ENCODE peak calls at places on chromosome 21, in nine cellular contexts. One of them, this sample, is unnamed.

GRCh38 chr21:37587635-37588177 is 221.1 kb downstream of the DYRK1A start:
- DNase-seq in mucosa of descending colon: no peak
- DNase-seq in endothelial cell: no peak
- DNase-seq in tibial nerve: no peak
- DNase-seq in endodermal cell: peak
- DNase-seq in cardiac muscle cell: no peak
- DNase-seq in hepatocyte: no peak
- DNase-seq in IMR-90: no peak
- DNase-seq in fibroblast of the aortic adventitia: no peak
- DNase-seq in this sample: no peak

GRCh38 chr21:41119901-41120300 is 48.1 kb upstream of the BACE2 start:
- DNase-seq in mucosa of descending colon: no peak
- DNase-seq in endothelial cell: no peak
- DNase-seq in tibial nerve: no peak
- DNase-seq in endodermal cell: no peak
- DNase-seq in cardiac muscle cell: no peak
- DNase-seq in hepatocyte: no peak
- DNase-seq in IMR-90: no peak
- DNase-seq in fibroblast of the aortic adventitia: no peak
- DNase-seq in this sample: no peak

GRCh38 chr21:37557261-37557950 is 190.8 kb downstream of the DYRK1A start:
- DNase-seq in mucosa of descending colon: no peak
- DNase-seq in endothelial cell: no peak
- DNase-seq in tibial nerve: no peak
- DNase-seq in endodermal cell: no peak
- DNase-seq in cardiac muscle cell: no peak
- DNase-seq in hepatocyte: no peak
- DNase-seq in IMR-90: no peak
- DNase-seq in fibroblast of the aortic adventitia: no peak
- DNase-seq in this sample: no peak

GRCh38 chr21:26127918-26128317 is 42.7 kb downstream of the APP start:
- DNase-seq in mucosa of descending colon: no peak
- DNase-seq in endothelial cell: no peak
- DNase-seq in tibial nerve: no peak
- DNase-seq in endodermal cell: no peak
- DNase-seq in cardiac muscle cell: no peak
- DNase-seq in hepatocyte: no peak
- DNase-seq in IMR-90: peak
- DNase-seq in fibroblast of the aortic adventitia: peak
- DNase-seq in this sample: peak

GRCh38 chr21:37463083-37463780 is 96.7 kb downstream of the DYRK1A start:
- DNase-seq in mucosa of descending colon: peak
- DNase-seq in endothelial cell: no peak
- DNase-seq in tibial nerve: no peak
- DNase-seq in endodermal cell: peak
- DNase-seq in cardiac muscle cell: no peak
- DNase-seq in hepatocyte: peak
- DNase-seq in IMR-90: peak
- DNase-seq in fibroblast of the aortic adventitia: peak
- DNase-seq in this sample: peak

GRCh38 chr21:40706806-40707205 is 140.2 kb downstream of the DSCAM start:
- DNase-seq in mucosa of descending colon: no peak
- DNase-seq in endothelial cell: no peak
- DNase-seq in tibial nerve: no peak
- DNase-seq in endodermal cell: no peak
- DNase-seq in cardiac muscle cell: no peak
- DNase-seq in hepatocyte: no peak
- DNase-seq in IMR-90: no peak
- DNase-seq in fibroblast of the aortic adventitia: no peak
- DNase-seq in this sample: no peak

GRCh38 chr21:28283652-28284490 is 708.8 kb downstream of the LTN1 start:
- DNase-seq in mucosa of descending colon: no peak
- DNase-seq in endothelial cell: no peak
- DNase-seq in tibial nerve: no peak
- DNase-seq in endodermal cell: no peak
- DNase-seq in cardiac muscle cell: peak
- DNase-seq in hepatocyte: peak
- DNase-seq in IMR-90: peak
- DNase-seq in fibroblast of the aortic adventitia: peak
- DNase-seq in this sample: peak

GRCh38 chr21:37383066-37383465 is 16.5 kb downstream of the DYRK1A start:
- DNase-seq in mucosa of descending colon: no peak
- DNase-seq in endothelial cell: no peak
- DNase-seq in tibial nerve: no peak
- DNase-seq in endodermal cell: no peak
- DNase-seq in cardiac muscle cell: no peak
- DNase-seq in hepatocyte: no peak
- DNase-seq in IMR-90: no peak
- DNase-seq in fibroblast of the aortic adventitia: peak
- DNase-seq in this sample: peak

GRCh38 chr21:29875873-29876272 is 63.9 kb downstream of the GRIK1 start:
- DNase-seq in mucosa of descending colon: no peak
- DNase-seq in endothelial cell: no peak
- DNase-seq in tibial nerve: no peak
- DNase-seq in endodermal cell: no peak
- DNase-seq in cardiac muscle cell: no peak
- DNase-seq in hepatocyte: no peak
- DNase-seq in IMR-90: no peak
- DNase-seq in fibroblast of the aortic adventitia: no peak
- DNase-seq in this sample: no peak

GRCh38 chr21:14589855-14590563 is 43.9 kb upstream of the SAMSN1 start:
- DNase-seq in mucosa of descending colon: no peak
- DNase-seq in endothelial cell: no peak
- DNase-seq in tibial nerve: no peak
- DNase-seq in endodermal cell: no peak
- DNase-seq in cardiac muscle cell: no peak
- DNase-seq in hepatocyte: no peak
- DNase-seq in IMR-90: no peak
- DNase-seq in fibroblast of the aortic adventitia: no peak
- DNase-seq in this sample: no peak

GRCh38 chr21:27219068-27219467 is 252.2 kb upstream of the ADAMTS5 start:
- DNase-seq in mucosa of descending colon: no peak
- DNase-seq in endothelial cell: no peak
- DNase-seq in tibial nerve: no peak
- DNase-seq in endodermal cell: no peak
- DNase-seq in cardiac muscle cell: no peak
- DNase-seq in hepatocyte: no peak
- DNase-seq in IMR-90: peak
- DNase-seq in fibroblast of the aortic adventitia: peak
- DNase-seq in this sample: peak

GRCh38 chr21:35575280-35575915 is 484.9 kb downstream of the SETD4 start:
- DNase-seq in mucosa of descending colon: no peak
- DNase-seq in endothelial cell: no peak
- DNase-seq in tibial nerve: no peak
- DNase-seq in endodermal cell: no peak
- DNase-seq in cardiac muscle cell: no peak
- DNase-seq in hepatocyte: no peak
- DNase-seq in IMR-90: peak
- DNase-seq in fibroblast of the aortic adventitia: peak
- DNase-seq in this sample: peak

GRCh38 chr21:27572681-27573080 is 605.8 kb upstream of the ADAMTS5 start:
- DNase-seq in mucosa of descending colon: no peak
- DNase-seq in endothelial cell: no peak
- DNase-seq in tibial nerve: no peak
- DNase-seq in endodermal cell: no peak
- DNase-seq in cardiac muscle cell: no peak
- DNase-seq in hepatocyte: no peak
- DNase-seq in IMR-90: peak
- DNase-seq in fibroblast of the aortic adventitia: peak
- DNase-seq in this sample: peak

GRCh38 chr21:35479529-35479928 is 430.4 kb upstream of the RUNX1 start:
- DNase-seq in mucosa of descending colon: no peak
- DNase-seq in endothelial cell: no peak
- DNase-seq in tibial nerve: no peak
- DNase-seq in endodermal cell: no peak
- DNase-seq in cardiac muscle cell: no peak
- DNase-seq in hepatocyte: no peak
- DNase-seq in IMR-90: no peak
- DNase-seq in fibroblast of the aortic adventitia: no peak
- DNase-seq in this sample: no peak

DNA sequence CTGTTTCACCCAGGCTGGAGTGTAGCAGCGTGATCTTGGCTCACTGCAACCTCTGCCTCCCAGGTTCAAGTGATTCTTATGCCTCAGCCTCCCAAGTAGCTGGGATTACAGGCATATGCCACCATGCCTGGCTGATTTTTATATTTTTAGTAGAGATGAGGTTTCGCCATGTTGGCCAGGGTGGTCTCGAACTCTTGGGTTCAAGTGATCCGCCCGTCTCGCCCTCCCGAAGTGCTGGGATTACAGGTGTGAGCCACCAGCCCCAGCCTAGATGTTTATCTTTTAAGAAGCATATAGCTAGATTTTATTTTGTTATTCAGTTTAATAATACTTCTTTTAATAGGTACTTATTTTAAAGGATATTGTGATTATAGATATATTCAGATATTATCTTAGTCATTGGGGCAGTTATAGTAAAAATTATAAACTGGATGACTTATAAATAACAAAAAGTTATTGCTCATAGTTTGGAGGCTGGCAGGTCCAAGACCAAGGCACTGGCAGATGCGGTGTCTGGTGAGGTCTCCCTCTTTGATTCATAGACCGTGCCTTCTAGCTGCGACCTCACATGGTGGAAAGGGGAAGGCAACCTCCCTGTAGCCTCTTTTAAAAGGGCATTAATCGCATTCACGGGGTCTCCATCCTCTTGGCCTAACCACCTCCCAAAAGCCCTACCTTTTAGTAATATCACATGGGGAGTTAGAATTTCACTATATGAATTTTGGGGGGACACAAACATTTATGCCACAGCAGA is 3.1 kb upstream of the KCNE2 start:
- DNase-seq in mucosa of descending colon: no peak
- DNase-seq in endothelial cell: no peak
- DNase-seq in tibial nerve: no peak
- DNase-seq in endodermal cell: peak
- DNase-seq in cardiac muscle cell: no peak
- DNase-seq in hepatocyte: no peak
- DNase-seq in IMR-90: no peak
- DNase-seq in fibroblast of the aortic adventitia: no peak
- DNase-seq in this sample: no peak
- TF ChIP-seq CTCF in mucosa of descending colon: no peak
- TF ChIP-seq CTCF in endothelial cell: no peak
- TF ChIP-seq CTCF in tibial nerve: no peak
- TF ChIP-seq CTCF in endodermal cell: no peak
- TF ChIP-seq CTCF in cardiac muscle cell: no peak
- TF ChIP-seq CTCF in hepatocyte: no peak
- TF ChIP-seq CTCF in IMR-90: no peak
- TF ChIP-seq CTCF in fibroblast of the aortic adventitia: no peak
- TF ChIP-seq CTCF in this sample: no peak

GRCh38 chr21:45318556-45319341 is 31.1 kb upstream of the POFUT2 start:
- DNase-seq in mucosa of descending colon: no peak
- DNase-seq in endothelial cell: no peak
- DNase-seq in tibial nerve: no peak
- DNase-seq in endodermal cell: peak
- DNase-seq in cardiac muscle cell: no peak
- DNase-seq in hepatocyte: peak
- DNase-seq in IMR-90: peak
- DNase-seq in fibroblast of the aortic adventitia: no peak
- DNase-seq in this sample: peak
- TF ChIP-seq CTCF in mucosa of descending colon: no peak
- TF ChIP-seq CTCF in endothelial cell: no peak
- TF ChIP-seq CTCF in tibial nerve: no peak
- TF ChIP-seq CTCF in endodermal cell: no peak
- TF ChIP-seq CTCF in cardiac muscle cell: no peak
- TF ChIP-seq CTCF in hepatocyte: no peak
- TF ChIP-seq CTCF in IMR-90: no peak
- TF ChIP-seq CTCF in fibroblast of the aortic adventitia: no peak
- TF ChIP-seq CTCF in this sample: no peak

GRCh38 chr21:42393443-42393950 is 2.4 kb downstream of the TMPRSS3 start:
- DNase-seq in mucosa of descending colon: no peak
- DNase-seq in endothelial cell: no peak
- DNase-seq in tibial nerve: no peak
- DNase-seq in endodermal cell: no peak
- DNase-seq in cardiac muscle cell: no peak
- DNase-seq in hepatocyte: no peak
- DNase-seq in IMR-90: no peak
- DNase-seq in fibroblast of the aortic adventitia: no peak
- DNase-seq in this sample: no peak

GRCh38 chr21:42391297-42391696 is 4.6 kb downstream of the TMPRSS3 start:
- DNase-seq in mucosa of descending colon: no peak
- DNase-seq in endothelial cell: no peak
- DNase-seq in tibial nerve: no peak
- DNase-seq in endodermal cell: no peak
- DNase-seq in cardiac muscle cell: no peak
- DNase-seq in hepatocyte: no peak
- DNase-seq in IMR-90: no peak
- DNase-seq in fibroblast of the aortic adventitia: no peak
- DNase-seq in this sample: no peak

GRCh38 chr21:42390696-42391095 is 5.2 kb downstream of the TMPRSS3 start:
- DNase-seq in mucosa of descending colon: no peak
- DNase-seq in endothelial cell: no peak
- DNase-seq in tibial nerve: no peak
- DNase-seq in endodermal cell: no peak
- DNase-seq in cardiac muscle cell: no peak
- DNase-seq in hepatocyte: no peak
- DNase-seq in IMR-90: no peak
- DNase-seq in fibroblast of the aortic adventitia: no peak
- DNase-seq in this sample: no peak

GRCh38 chr21:42395302-42395701 is 550 bp downstream of the TMPRSS3 start:
- DNase-seq in mucosa of descending colon: no peak
- DNase-seq in endothelial cell: no peak
- DNase-seq in tibial nerve: no peak
- DNase-seq in endodermal cell: no peak
- DNase-seq in cardiac muscle cell: no peak
- DNase-seq in hepatocyte: no peak
- DNase-seq in IMR-90: no peak
- DNase-seq in fibroblast of the aortic adventitia: no peak
- DNase-seq in this sample: no peak

DNA sequence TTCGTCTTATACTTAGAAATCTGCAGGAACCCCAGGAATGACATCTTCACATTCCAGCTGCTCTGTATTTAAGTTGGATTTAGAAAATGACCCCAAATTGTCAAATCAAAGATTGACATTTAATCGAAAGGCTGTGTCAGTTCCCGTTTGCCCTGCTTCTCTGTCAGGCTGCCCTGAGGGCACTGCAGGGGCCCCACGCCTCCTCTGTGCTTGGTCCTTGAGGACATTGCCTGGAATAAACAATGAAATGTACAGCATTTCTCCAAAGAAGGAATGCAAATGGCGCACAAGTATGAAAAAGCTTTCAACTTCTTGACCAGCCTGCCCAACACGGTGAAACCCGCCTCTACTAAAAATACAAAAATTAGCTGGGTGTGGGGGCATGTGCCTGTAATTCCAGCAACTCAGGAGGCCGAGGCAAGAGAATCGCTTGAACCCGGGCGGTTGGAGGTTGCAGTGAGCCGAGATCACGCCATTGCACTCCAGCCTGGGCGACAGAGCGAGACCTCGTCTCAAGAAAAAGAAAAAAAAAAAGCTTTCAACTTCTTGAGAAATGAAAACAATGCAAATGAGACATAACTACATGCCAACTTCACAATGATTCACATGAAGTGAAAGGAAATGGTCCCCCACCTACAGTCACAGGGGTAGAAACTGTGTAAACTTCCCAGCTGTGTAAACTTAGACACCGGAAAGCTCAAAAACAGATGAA is 3.0 kb downstream of the TMPRSS3 start:
- DNase-seq in mucosa of descending colon: no peak
- DNase-seq in endothelial cell: no peak
- DNase-seq in tibial nerve: no peak
- DNase-seq in endodermal cell: no peak
- DNase-seq in cardiac muscle cell: no peak
- DNase-seq in hepatocyte: no peak
- DNase-seq in IMR-90: no peak
- DNase-seq in fibroblast of the aortic adventitia: no peak
- DNase-seq in this sample: no peak
- TF ChIP-seq CTCF in mucosa of descending colon: no peak
- TF ChIP-seq CTCF in endothelial cell: no peak
- TF ChIP-seq CTCF in tibial nerve: no peak
- TF ChIP-seq CTCF in endodermal cell: no peak
- TF ChIP-seq CTCF in cardiac muscle cell: no peak
- TF ChIP-seq CTCF in hepatocyte: no peak
- TF ChIP-seq CTCF in IMR-90: no peak
- TF ChIP-seq CTCF in fibroblast of the aortic adventitia: no peak
- TF ChIP-seq CTCF in this sample: no peak

GRCh38 chr21:31623664-31624063 is 35.8 kb upstream of the SOD1 start:
- DNase-seq in mucosa of descending colon: no peak
- DNase-seq in endothelial cell: no peak
- DNase-seq in tibial nerve: no peak
- DNase-seq in endodermal cell: no peak
- DNase-seq in cardiac muscle cell: no peak
- DNase-seq in hepatocyte: no peak
- DNase-seq in IMR-90: no peak
- DNase-seq in fibroblast of the aortic adventitia: no peak
- DNase-seq in this sample: peak
- TF ChIP-seq CTCF in mucosa of descending colon: no peak
- TF ChIP-seq CTCF in endothelial cell: no peak
- TF ChIP-seq CTCF in tibial nerve: no peak
- TF ChIP-seq CTCF in endodermal cell: peak
- TF ChIP-seq CTCF in cardiac muscle cell: no peak
- TF ChIP-seq CTCF in hepatocyte: no peak
- TF ChIP-seq CTCF in IMR-90: no peak
- TF ChIP-seq CTCF in fibroblast of the aortic adventitia: no peak
- TF ChIP-seq CTCF in this sample: no peak